ENCODE peak calls at places on chromosomes 16 and 17, in ten cellular contexts. Y is prostate gland, O is A549, N is COR-L47, P is testis, E is GM23248, K is putamen, D is AG20443, X is WTC11, R is Kasumi-1. F is an unnamed sample.

GRCh38 chr16:82082097-82082496 is 47.0 kb downstream of the HSD17B2 start:
- DNase-seq in X (no peak), E (no peak), N (no peak), O (no peak), D (no peak), R (no peak), P (no peak), K (no peak), Y (no peak), F (no peak)

GRCh38 chr16:89565506-89566372 is 5.3 kb downstream of the RPL13 start:
- DNase-seq in P (no peak), X (peak), D (peak), N (peak), K (no peak), O (peak), Y (peak), E (peak), R (peak), F (peak)

GRCh38 chr17:58969156-58969555 is 137.5 kb downstream of the TRIM37 start:
- DNase-seq in O (no peak), E (no peak), D (no peak), X (no peak), Y (no peak), P (no peak), N (peak), R (no peak), K (no peak), F (no peak)

GRCh38 chr16:50640919-50641817 is 39.9 kb downstream of the SNX20 start:
- DNase-seq in P (no peak), O (no peak), N (no peak), R (no peak), Y (no peak), E (no peak), X (no peak), D (no peak), K (no peak), F (no peak)

GRCh38 chr16:80084163-80084562 is 456.6 kb upstream of the DYNLRB2 start:
- DNase-seq in E (peak), Y (no peak), K (no peak), D (no peak), P (no peak), O (no peak), N (no peak), R (no peak), X (no peak), F (no peak)

GRCh38 chr16:85428168-85428898 is 184.8 kb upstream of the GSE1 start:
- DNase-seq in D (peak), P (peak), X (peak), R (peak), K (no peak), N (peak), Y (no peak), E (peak), O (peak), F (peak)

GRCh38 chr17:38724337-38724988 is 5.7 kb upstream of the CISD3 start:
- DNase-seq in Y (no peak), E (no peak), R (no peak), X (no peak), N (peak), K (peak), D (no peak), O (no peak), P (peak), F (peak)

GRCh38 chr16:69084301-69084700 is 21.2 kb upstream of the HAS3 start:
- DNase-seq in X (no peak), K (no peak), E (peak), Y (no peak), N (no peak), D (peak), P (no peak), O (no peak), R (no peak), F (no peak)

GRCh38 chr17:35766903-35767510 is 6.3 kb downstream of the C17orf50 start:
- DNase-seq in P (no peak), K (peak), R (peak), X (no peak), E (peak), N (no peak), D (peak), O (peak), Y (peak), F (peak)

GRCh38 chr16:12262454-12263180 is 286.1 kb downstream of the SNX29 start:
- DNase-seq in Y (peak), O (peak), X (no peak), N (peak), R (no peak), K (no peak), D (no peak), E (peak), P (no peak), F (no peak)

GRCh38 chr17:61158372-61158771 is 241.3 kb upstream of the TBX2 start:
- DNase-seq in E (no peak), O (peak), R (no peak), P (no peak), X (no peak), K (no peak), N (no peak), Y (no peak), D (no peak), F (no peak)

GRCh38 chr16:25210758-25211157 is 6.0 kb upstream of the AQP8 start:
- DNase-seq in N (no peak), D (no peak), K (no peak), X (no peak), P (no peak), O (no peak), Y (no peak), R (peak), E (peak), F (no peak)

GRCh38 chr17:68205251-68205807 is 42.5 kb upstream of the AMZ2 start:
- DNase-seq in R (peak), Y (peak), K (peak), P (peak), X (peak), E (peak), O (peak), D (peak), N (peak), F (peak)

GRCh38 chr16:19392352-19392751 is 25.3 kb upstream of the TMC5 start:
- DNase-seq in P (no peak), K (no peak), E (no peak), N (no peak), X (no peak), D (no peak), R (no peak), O (no peak), Y (no peak), F (no peak)

GRCh38 chr17:60473788-60474187 is 51.5 kb downstream of the CHCT1 start:
- DNase-seq in N (no peak), R (no peak), X (no peak), Y (no peak), E (peak), P (no peak), O (no peak), K (no peak), D (peak), F (no peak)

GRCh38 chr16:49661465-49662187 is 194.3 kb downstream of the ZNF423 start:
- DNase-seq in O (no peak), Y (no peak), D (no peak), E (no peak), R (no peak), K (no peak), P (no peak), N (no peak), X (no peak), F (no peak)

GRCh38 chr16:11639925-11640899 is 28.0 kb upstream of the SNN start:
- DNase-seq in X (no peak), D (peak), R (peak), Y (peak), E (peak), K (peak), N (no peak), O (peak), P (peak), F (peak)

GRCh38 chr17:59400858-59401257 is 69.4 kb downstream of the YPEL2 start:
- DNase-seq in D (no peak), N (no peak), K (no peak), R (no peak), O (no peak), E (peak), P (no peak), X (no peak), Y (no peak), F (no peak)

GRCh38 chr17:47324224-47325020 is 667 bp downstream of the EFCAB13 start:
- DNase-seq in Y (peak), O (peak), D (peak), R (peak), E (peak), P (peak), N (no peak), K (peak), X (peak), F (peak)